ENCODE peak calls at places on chromosome 15, in seven cellular contexts. H, U, G, E, F, T and I are unnamed samples.

GRCh38 chr15:71737761-71738160 is 72.6 kb upstream of the NR2E3 start:
- DNase-seq in G (no peak), E (no peak), H (no peak), F (no peak), U (no peak), T (no peak), I (no peak)

GRCh38 chr15:80456517-80457497 is 52.6 kb downstream of the ARNT2 start:
- DNase-seq in U (no peak), T (no peak), G (no peak), F (no peak), E (no peak), H (no peak), I (no peak)

GRCh38 chr15:73346735-73347312 is 21.9 kb downstream of the HCN4 start:
- DNase-seq in G (peak; percentile 90), H (peak; percentile 85), U (peak; percentile 75), F (no peak), E (peak; percentile 76), T (peak; percentile 64), I (no peak)

GRCh38 chr15:31488437-31489204 is 162.0 kb downstream of the KLF13 start:
- DNase-seq in G (peak; percentile 88), T (peak; percentile 75), F (peak; percentile 78), E (no peak), U (peak; percentile 69), H (peak; percentile 45), I (peak; percentile 77)

GRCh38 chr15:86073281-86073680 is 6.4 kb upstream of the AGBL1 start:
- DNase-seq in F (no peak), H (no peak), T (no peak), E (no peak), U (no peak), G (no peak), I (no peak)

GRCh38 chr15:95910643-95911212 is 419.8 kb upstream of the NR2F2 start:
- DNase-seq in F (no peak), E (no peak), H (no peak), G (peak; percentile 53), T (no peak), U (no peak), I (no peak)

GRCh38 chr15:47719730-47720129 is 2.4 kb downstream of the SEMA6D start:
- DNase-seq in F (no peak), G (no peak), E (no peak), U (no peak), T (no peak), H (no peak), I (no peak)

GRCh38 chr15:65870889-65871533 is 1.7 kb downstream of the RAB11A start:
- DNase-seq in E (no peak), F (no peak), G (no peak), T (no peak), U (no peak), H (peak; percentile 42), I (no peak)

GRCh38 chr15:60720493-60721231 is 241.7 kb upstream of the ICE2 start:
- DNase-seq in H (peak; percentile 40), G (no peak), U (peak; percentile 54), E (no peak), F (no peak), T (no peak), I (no peak)

GRCh38 chr15:42110367-42110766 is 16.0 kb upstream of the PLA2G4D start:
- DNase-seq in F (no peak), E (no peak), H (no peak), G (no peak), U (no peak), T (no peak), I (no peak)

GRCh38 chr15:85024509-85025336 is 43.1 kb downstream of the PDE8A start:
- DNase-seq in U (no peak), E (no peak), F (no peak), H (peak; percentile 43), G (no peak), T (no peak), I (no peak)

GRCh38 chr15:43775411-43775965 is 1.3 kb downstream of the ELL3 start:
- DNase-seq in E (no peak), T (peak; percentile 59), U (no peak), F (no peak), H (peak; percentile 49), G (peak; percentile 40), I (no peak)
- TF ChIP-seq CTCF in E (peak; percentile 16), T (no peak), U (no peak), F (peak; percentile 11), H (no peak), G (peak; percentile 35), I (no peak)

GRCh38 chr15:57743424-57743823 is 36.9 kb downstream of the POLR2M start:
- DNase-seq in G (peak; percentile 59), U (no peak), H (peak; percentile 16), F (no peak), T (no peak), E (no peak), I (no peak)
- TF ChIP-seq CTCF in G (peak; percentile 47), U (no peak), H (no peak), F (no peak), T (no peak), E (no peak), I (no peak)

DNA sequence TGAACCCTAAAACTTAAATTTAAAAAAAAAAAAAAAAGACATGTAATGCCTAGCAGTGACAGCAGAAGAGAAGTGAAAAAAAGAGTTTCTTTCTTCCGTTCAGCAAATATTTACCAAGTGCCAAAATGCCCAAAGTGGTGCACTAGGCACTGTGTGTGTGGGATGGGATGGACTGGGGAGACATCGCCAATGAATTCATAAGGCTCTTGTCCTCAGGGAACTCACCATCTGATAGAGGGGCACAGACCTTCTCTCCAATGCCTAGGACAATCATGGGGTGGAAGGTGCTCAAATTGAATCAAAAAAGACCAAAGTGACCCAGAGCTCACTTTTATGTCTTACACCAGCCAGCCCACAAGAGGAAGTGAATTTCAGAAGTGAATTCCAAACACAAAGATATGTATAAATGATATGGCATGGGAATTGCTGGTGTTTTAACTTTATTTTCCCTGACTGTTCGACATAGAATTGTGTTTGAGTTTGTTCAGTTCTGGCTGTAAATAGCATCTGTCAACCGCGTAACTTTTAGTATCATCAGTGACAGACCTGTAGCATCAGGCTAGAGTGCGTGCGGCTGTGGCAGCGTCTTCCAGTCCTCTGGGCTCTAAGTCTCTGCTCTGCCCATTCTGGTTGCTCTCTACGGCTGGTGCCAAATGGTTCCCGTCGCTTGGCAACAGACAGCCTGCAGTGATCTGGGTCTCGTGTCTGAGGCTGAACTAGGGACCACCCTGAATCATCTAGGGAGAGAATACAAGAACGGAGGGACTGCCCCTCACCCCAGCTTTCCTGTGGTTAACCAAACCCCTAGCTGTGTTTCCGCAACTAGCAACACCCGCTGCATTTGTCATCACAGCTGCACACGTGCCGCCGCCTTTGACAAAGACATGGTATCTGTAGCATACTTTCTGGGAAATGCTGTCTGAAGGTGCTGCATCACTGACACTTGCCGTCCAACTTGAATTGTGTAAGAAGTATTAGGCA is 154.0 kb upstream of the THBS1 start:
- DNase-seq in G (peak; percentile 21), U (peak; percentile 78), H (no peak), E (peak; percentile 73), T (peak; percentile 45), F (no peak), I (peak; percentile 98)
- TF ChIP-seq CTCF in G (no peak), U (no peak), H (no peak), E (no peak), T (no peak), F (no peak), I (no peak)

DNA sequence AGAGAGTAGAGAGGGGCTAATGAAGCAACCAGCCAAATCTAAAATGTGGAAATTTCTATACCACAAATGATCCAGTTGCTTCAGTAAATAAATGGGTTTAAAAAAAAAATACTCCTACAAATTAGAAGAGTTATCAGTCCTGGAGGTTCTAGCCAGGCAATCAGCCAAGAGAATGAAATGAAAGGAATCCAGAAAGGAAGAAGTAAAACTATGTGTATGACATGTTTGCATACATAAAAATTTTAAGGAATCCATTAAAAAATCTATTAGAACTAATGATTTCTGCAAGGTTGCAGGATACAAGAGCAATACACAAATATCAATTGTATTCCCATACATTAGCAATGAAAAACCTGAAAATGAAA is 9.6 kb downstream of the MESP2 start:
- DNase-seq in G (no peak), T (no peak), E (no peak), H (no peak), F (no peak), U (no peak), I (no peak)
- TF ChIP-seq CTCF in G (no peak), T (no peak), E (no peak), H (no peak), F (no peak), U (no peak), I (no peak)

GRCh38 chr15:77983708-77984445 is 93.6 kb downstream of the TBC1D2B start:
- DNase-seq in G (no peak), T (peak; percentile 13), U (no peak), E (no peak), H (peak; percentile 30), F (no peak), I (no peak)
- TF ChIP-seq CTCF in G (peak; percentile 34), T (no peak), U (no peak), E (no peak), H (no peak), F (peak; percentile 17), I (no peak)

GRCh38 chr15:87623832-87624231 is 632.7 kb downstream of the NTRK3 start:
- DNase-seq in U (no peak), H (no peak), T (no peak), E (no peak), F (no peak), G (peak; percentile 39), I (no peak)
- TF ChIP-seq CTCF in U (no peak), H (no peak), T (no peak), E (no peak), F (no peak), G (peak; percentile 57), I (no peak)

DNA sequence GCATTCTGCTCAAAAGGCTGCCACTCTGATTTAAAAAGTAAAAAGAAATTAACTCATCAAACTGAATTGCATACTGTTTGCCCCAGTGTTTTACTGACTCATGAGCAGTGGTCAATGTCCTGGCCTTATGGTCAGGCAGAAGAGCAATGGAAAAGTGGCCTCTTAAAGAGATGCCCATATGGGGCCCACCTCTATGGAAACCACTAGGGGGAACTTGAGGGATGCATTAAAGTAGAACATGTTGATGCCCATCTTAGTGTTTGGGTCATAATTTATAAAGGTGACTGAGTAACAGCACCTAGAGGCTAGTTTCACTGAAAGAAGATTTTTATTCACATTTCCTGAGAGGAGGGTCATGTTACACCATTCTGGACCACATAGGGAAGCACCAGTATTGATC is 66.5 kb upstream of the RNU6-1 start:
- DNase-seq in G (no peak), U (no peak), H (no peak), F (no peak), T (no peak), E (no peak), I (no peak)
- TF ChIP-seq CTCF in G (peak; percentile 37), U (no peak), H (no peak), F (peak; percentile 9), T (no peak), E (no peak), I (no peak)

GRCh38 chr15:49606594-49606993 is 14.0 kb downstream of the FAM227B start:
- DNase-seq in T (no peak), U (no peak), G (no peak), E (no peak), F (no peak), H (no peak), I (no peak)
- TF ChIP-seq CTCF in T (no peak), U (no peak), G (peak; percentile 14), E (no peak), F (peak; percentile 17), H (no peak), I (no peak)